ENCODE peak calls at places on chromosomes 1 and 21, in seven cellular contexts. U, W, B, I, K, V and N are unnamed samples.

GRCh38 chr1:200624679-200625335 is 4.3 kb upstream of the KIF14 start:
- DNase-seq in U (no peak), W (no peak), B (no peak), I (no peak), K (no peak), V (no peak), N (no peak)

GRCh38 chr21:38830667-38831525 is 25.2 kb downstream of the ETS2 start:
- DNase-seq in U (no peak), W (no peak), B (no peak), I (no peak), K (no peak), V (no peak), N (no peak)

GRCh38 chr1:97304366-97304765 is 582.8 kb downstream of the PTBP2 start:
- DNase-seq in U (no peak), W (no peak), B (no peak), I (no peak), K (no peak), V (no peak), N (no peak)

GRCh38 chr1:154459044-154459443 is 43.0 kb upstream of the TDRD10 start:
- DNase-seq in U (no peak), W (no peak), B (no peak), I (no peak), K (no peak), V (no peak), N (no peak)

GRCh38 chr1:69858534-69858933 is 290.8 kb downstream of the LRRC7 start:
- DNase-seq in U (no peak), W (no peak), B (no peak), I (no peak), K (no peak), V (no peak), N (no peak)

GRCh38 chr1:160837558-160838205 is 25.0 kb downstream of the CD244 start:
- DNase-seq in U (no peak), W (peak; percentile 13), B (peak; percentile 87), I (no peak), K (peak; percentile 50), V (no peak), N (peak; percentile 52)

GRCh38 chr1:40742363-40743061 is 41.1 kb upstream of the KCNQ4 start:
- DNase-seq in U (no peak), W (no peak), B (no peak), I (no peak), K (no peak), V (no peak), N (no peak)

GRCh38 chr1:54748094-54748835 is 16.1 kb downstream of the PARS2 start:
- DNase-seq in U (no peak), W (no peak), B (no peak), I (no peak), K (no peak), V (no peak), N (peak; percentile 66)

GRCh38 chr1:41221995-41222991 is 19.8 kb downstream of the SCMH1 start:
- DNase-seq in U (no peak), W (no peak), B (no peak), I (no peak), K (no peak), V (no peak), N (no peak)

GRCh38 chr1:119675349-119676343 is 27.6 kb upstream of the ZNF697 start:
- DNase-seq in U (peak; percentile 86), W (peak; percentile 91), B (peak; percentile 69), I (peak; percentile 90), K (peak; percentile 86), V (peak; percentile 81), N (no peak)

GRCh38 chr1:221411283-221411682 is 330.6 kb downstream of the DUSP10 start:
- DNase-seq in U (no peak), W (no peak), B (no peak), I (no peak), K (no peak), V (no peak), N (no peak)

GRCh38 chr1:155976062-155976912 is 2.1 kb downstream of the ARHGEF2 start:
- DNase-seq in U (peak; percentile 47), W (peak; percentile 85), B (peak; percentile 75), I (peak; percentile 89), K (peak; percentile 59), V (peak; percentile 86), N (peak; percentile 71)

GRCh38 chr1:56189946-56190920 is 389.1 kb downstream of the PLPP3 start:
- DNase-seq in U (no peak), W (peak; percentile 1), B (no peak), I (no peak), K (no peak), V (no peak), N (no peak)

GRCh38 chr1:125080077-125080476 is 3895.3 kb downstream of the SRGAP2C start:
- DNase-seq in U (no peak), W (no peak), B (no peak), I (no peak), K (no peak), V (no peak), N (no peak)

GRCh38 chr1:113940365-113941244 is 11.5 kb downstream of the HIPK1 start:
- DNase-seq in U (no peak), W (no peak), B (no peak), I (no peak), K (no peak), V (no peak), N (no peak)

DNA sequence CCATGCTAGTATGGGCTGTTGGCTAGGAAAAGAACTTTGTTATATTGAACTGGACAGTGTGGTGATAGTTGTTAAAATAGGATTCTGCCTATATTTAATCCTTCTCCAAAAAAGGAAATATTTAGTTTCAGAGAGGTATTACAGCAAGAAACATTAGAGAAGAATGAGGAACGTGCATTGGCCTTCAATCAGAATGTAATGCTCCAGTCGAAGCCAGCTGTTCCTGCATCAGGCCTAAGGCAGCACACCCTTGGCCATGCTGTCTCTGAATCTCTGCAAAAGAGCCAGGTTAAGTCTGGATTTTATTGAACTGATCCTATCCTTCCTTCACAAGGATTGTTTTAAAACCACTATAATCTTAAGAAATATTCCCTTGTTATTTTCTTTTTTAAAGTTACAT is 35.3 kb upstream of the RALGPS2 start:
- DNase-seq in U (no peak), W (no peak), B (no peak), I (no peak), K (no peak), V (no peak), N (no peak)
- H3K4me1 ChIP-seq in U (no peaks in the 10 kb centered on the region), W (no peaks in the 10 kb centered on the region), B (no peaks in the 10 kb centered on the region), I (no peaks in the 10 kb centered on the region), K (no peaks in the 10 kb centered on the region), V (no peaks in the 10 kb centered on the region), N (no peaks in the 10 kb centered on the region)

GRCh38 chr1:182205378-182206022 is 144.0 kb upstream of the ZNF648 start:
- DNase-seq in U (no peak), W (no peak), B (no peak), I (no peak), K (no peak), V (peak; percentile 24), N (no peak)
- TF ChIP-seq POLR2A in U (no peak), W (no peak), B (no peak), I (no peak), K (no peak), V (no peak), N (no peak)

GRCh38 chr1:183696981-183697380 is 43.9 kb upstream of the APOBEC4 start:
- DNase-seq in U (no peak), W (no peak), B (no peak), I (no peak), K (no peak), V (no peak), N (no peak)
- H3K4me1 ChIP-seq in U (peaks cover 9% of the 10 kb centered on the region), W (no peaks in the 10 kb centered on the region), B (no peaks in the 10 kb centered on the region), I (no peaks in the 10 kb centered on the region), K (no peaks in the 10 kb centered on the region), V (peaks cover 9% of the 10 kb centered on the region), N (no peaks in the 10 kb centered on the region)

DNA sequence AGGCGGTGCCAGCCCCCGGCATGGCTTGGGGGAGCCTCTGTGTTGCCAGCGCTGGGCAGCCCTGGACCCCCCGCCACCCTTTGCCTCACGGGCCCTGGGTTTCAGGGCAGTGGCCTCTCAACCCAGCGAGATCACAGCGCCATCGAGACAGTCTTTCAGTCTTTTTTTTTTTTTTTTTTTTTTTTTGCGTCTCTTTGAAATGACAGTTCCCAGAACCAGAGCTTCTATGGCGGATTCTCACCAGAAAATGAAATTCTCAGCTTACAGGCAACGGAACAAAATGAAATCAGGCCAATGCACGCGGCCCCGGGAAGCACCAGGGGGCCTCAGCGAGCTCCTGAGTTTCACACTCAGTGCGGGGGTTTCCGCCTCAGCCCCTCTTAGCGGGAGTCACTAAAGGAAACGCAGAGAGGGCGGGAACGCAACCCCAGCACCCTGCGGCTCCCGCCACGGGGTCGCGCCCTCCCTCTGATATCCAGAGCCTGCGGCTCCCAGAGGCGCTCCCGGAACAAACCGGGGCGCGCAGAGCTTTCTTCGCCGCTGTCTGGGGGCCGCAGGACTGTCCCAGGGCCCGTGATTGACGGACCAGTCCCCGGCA is 8.0 kb upstream of the COL6A1 start:
- DNase-seq in U (peak; percentile 70), W (peak; percentile 72), B (peak; percentile 67), I (peak; percentile 96), K (peak; percentile 66), V (peak; percentile 87), N (peak; percentile 68)
- TF ChIP-seq POLR2A in U (no peak), W (no peak), B (no peak), I (peak; percentile 19), K (no peak), V (peak; percentile 43), N (no peak)

DNA sequence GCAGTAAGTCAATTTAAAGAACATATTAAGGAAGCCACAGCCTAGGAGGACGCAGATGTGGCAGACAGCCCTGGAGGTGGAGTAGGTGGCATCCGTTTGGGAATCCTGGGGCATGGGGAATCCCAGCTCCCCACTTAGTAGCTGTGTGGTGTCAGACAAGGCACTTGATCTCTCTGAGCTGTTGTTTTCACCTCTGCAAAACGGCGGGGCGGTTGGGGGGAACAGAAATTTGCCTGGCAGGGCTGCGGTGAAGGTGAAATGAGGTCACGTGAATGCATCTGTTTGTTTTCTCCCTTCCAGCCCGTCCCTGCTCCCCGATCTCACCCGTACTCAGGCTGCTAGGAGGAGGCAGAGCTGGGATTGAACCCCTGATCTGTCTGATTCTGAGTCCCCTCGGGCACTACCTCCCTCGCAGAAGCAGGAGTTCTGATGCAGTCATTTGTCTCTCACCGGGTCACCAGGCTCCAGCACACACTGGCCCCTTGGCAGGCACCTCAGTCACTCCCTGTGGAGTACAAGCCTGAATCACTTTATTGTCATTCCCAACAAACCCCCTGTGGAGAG is 2.2 kb upstream of the LAPTM5 start:
- DNase-seq in U (no peak), W (no peak), B (peak; percentile 81), I (no peak), K (no peak), V (no peak), N (no peak)
- H3K4me1 ChIP-seq in U (peaks cover 26% of the 10 kb centered on the region), W (peaks cover 91% of the 10 kb centered on the region), B (peaks cover 5% of the 10 kb centered on the region), I (peaks cover 41% of the 10 kb centered on the region), K (peaks cover 28% of the 10 kb centered on the region), V (peaks cover 6% of the 10 kb centered on the region), N (peaks cover 14% of the 10 kb centered on the region)

DNA sequence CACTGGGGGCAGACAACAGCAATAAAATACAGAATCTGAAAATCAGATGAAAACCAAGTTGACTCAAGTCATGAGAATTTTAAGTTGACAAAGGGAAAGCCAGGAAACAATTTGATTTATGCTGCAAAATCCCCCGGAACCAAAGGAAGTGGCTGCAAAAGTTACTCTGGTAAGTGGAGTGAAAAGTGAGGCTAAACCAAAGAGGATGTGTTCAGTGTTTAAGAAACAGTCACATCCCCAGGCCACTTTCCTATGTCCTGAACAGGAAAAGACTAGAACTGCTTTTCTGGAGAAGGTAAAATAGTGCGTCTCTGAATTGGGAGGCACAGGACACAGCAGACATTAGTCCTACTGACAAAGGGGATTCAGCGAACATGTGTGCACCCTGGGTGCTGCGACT is 5.9 kb downstream of the TARBP1 start:
- DNase-seq in U (no peak), W (no peak), B (no peak), I (no peak), K (no peak), V (no peak), N (no peak)
- TF ChIP-seq POLR2A in U (no peak), W (no peak), B (no peak), I (no peak), K (no peak), V (no peak), N (no peak)